ENCODE peak calls at places on chromosomes 12 and 14, in ten cellular contexts. R is AG20443; I is COR-L47; T is NT2/D1; Y is naive thymus-derived CD8-positive, alpha-beta T cell; B is psoas muscle; M is GM06990; D is mesothelial cell of epicardium; S is endodermal cell; H is posterior cingulate gyrus. Z is an unnamed sample.

GRCh38 chr14:93430319-93430801 is 379 bp upstream of the UNC79 start:
- DNase-seq in M (no peak), R (peak), D (peak), H (peak), Y (no peak), T (peak), I (peak), S (peak), B (no peak), Z (no peak)

GRCh38 chr14:34826661-34827060 is 48.5 kb downstream of the BAZ1A start:
- DNase-seq in I (no peak), B (no peak), Y (no peak), D (no peak), M (no peak), R (peak), S (no peak), T (no peak), H (no peak), Z (no peak)

GRCh38 chr12:26188132-26188531 is 7.2 kb upstream of the SSPN start:
- DNase-seq in D (no peak), H (no peak), Y (no peak), I (no peak), M (no peak), R (peak), S (no peak), T (no peak), B (no peak), Z (no peak)

GRCh38 chr14:88476375-88476774 is 78.4 kb downstream of the PTPN21 start:
- DNase-seq in B (no peak), H (no peak), R (no peak), S (no peak), T (no peak), Y (no peak), M (no peak), I (no peak), D (no peak), Z (no peak)

GRCh38 chr12:39300799-39301198 is 142.1 kb downstream of the KIF21A start:
- DNase-seq in B (no peak), Y (no peak), R (no peak), S (no peak), H (no peak), M (no peak), T (no peak), D (no peak), I (no peak), Z (no peak)

GRCh38 chr12:50598321-50598862 is 93.6 kb downstream of the DIP2B start:
- DNase-seq in T (no peak), R (peak), M (no peak), Y (no peak), D (no peak), S (no peak), B (no peak), H (peak), I (no peak), Z (no peak)

GRCh38 chr12:130672122-130672825 is 43.8 kb downstream of the RIMBP2 start:
- DNase-seq in B (no peak), R (no peak), S (no peak), M (no peak), D (no peak), H (no peak), T (no peak), Y (no peak), I (peak), Z (no peak)

GRCh38 chr12:127063339-127064090 is 1203.5 kb upstream of the TMEM132C start:
- DNase-seq in R (no peak), B (no peak), Y (no peak), H (no peak), T (no peak), M (no peak), S (no peak), D (no peak), I (peak), Z (no peak)

GRCh38 chr14:89033756-89034155 is 209.3 kb downstream of the TTC8 start:
- DNase-seq in H (no peak), Y (no peak), R (no peak), D (no peak), B (no peak), I (peak), S (no peak), M (no peak), T (no peak), Z (no peak)

GRCh38 chr12:26668847-26669246 is 164.1 kb downstream of the ITPR2 start:
- DNase-seq in M (no peak), B (no peak), I (no peak), R (no peak), Y (no peak), D (no peak), H (no peak), S (no peak), T (no peak), Z (no peak)

GRCh38 chr14:27528328-27528727 is 930.5 kb upstream of the NOVA1 start:
- DNase-seq in I (peak), M (no peak), B (no peak), S (no peak), T (no peak), D (no peak), Y (no peak), R (no peak), H (no peak), Z (no peak)

GRCh38 chr14:50020799-50021198 is 95.6 kb downstream of the VCPKMT start:
- DNase-seq in I (no peak), Y (no peak), M (no peak), S (no peak), T (no peak), H (no peak), B (no peak), R (no peak), D (no peak), Z (no peak)

GRCh38 chr12:77325505-77325904 is 260.1 kb upstream of the E2F7 start:
- DNase-seq in D (no peak), M (peak), Y (no peak), H (peak), S (peak), B (no peak), I (no peak), R (peak), T (no peak), Z (no peak)

GRCh38 chr12:112936927-112937326 is 1.3 kb upstream of the OAS3 start:
- DNase-seq in Y (no peak), D (no peak), T (no peak), I (no peak), B (no peak), M (no peak), R (no peak), S (no peak), H (no peak), Z (no peak)

GRCh38 chr14:67491741-67492504 is 3.4 kb upstream of the TMEM229B start:
- DNase-seq in I (peak), M (no peak), H (no peak), T (no peak), D (no peak), R (no peak), S (peak), B (no peak), Y (no peak), Z (no peak)

GRCh38 chr12:56699020-56699661 is 11.1 kb upstream of the PTGES3 start:
- DNase-seq in Y (no peak), R (no peak), I (no peak), T (no peak), D (no peak), H (no peak), B (no peak), M (no peak), S (no peak), Z (no peak)

GRCh38 chr12:116060765-116061164 is 216.7 kb downstream of the MED13L start:
- DNase-seq in B (no peak), T (no peak), H (no peak), I (no peak), Y (peak), D (no peak), S (no peak), R (no peak), M (peak), Z (no peak)

GRCh38 chr12:54358620-54358944 is 5.7 kb downstream of the GPR84 start:
- DNase-seq in S (no peak), H (no peak), B (no peak), D (no peak), I (no peak), Y (no peak), T (no peak), M (no peak), R (no peak), Z (no peak)

GRCh38 chr14:102945346-102946130 is 23.1 kb downstream of the AMN start:
- DNase-seq in D (no peak), T (no peak), B (no peak), Y (no peak), S (no peak), R (no peak), I (no peak), M (no peak), H (no peak), Z (no peak)

GRCh38 chr12:51293693-51294092 is 23.5 kb upstream of the SMAGP start:
- DNase-seq in R (no peak), T (no peak), I (no peak), B (no peak), H (no peak), Y (no peak), D (no peak), M (no peak), S (no peak), Z (no peak)

GRCh38 chr12:66087365-66087943 is 43.1 kb downstream of the LLPH start:
- DNase-seq in B (peak), R (peak), I (no peak), M (no peak), Y (peak), S (peak), D (peak), H (peak), T (peak), Z (peak)

GRCh38 chr14:94161979-94162378 is 12.1 kb upstream of the PPP4R4 start:
- DNase-seq in R (no peak), B (no peak), T (no peak), D (no peak), S (no peak), Y (no peak), H (no peak), I (no peak), M (no peak), Z (no peak)

GRCh38 chr12:42761601-42762350 is 172.2 kb upstream of the PRICKLE1 start:
- DNase-seq in B (no peak), R (peak), T (no peak), S (no peak), I (no peak), H (no peak), Y (no peak), D (no peak), M (no peak), Z (no peak)

GRCh38 chr14:71271166-71271945 is 364.1 kb downstream of the PCNX1 start:
- DNase-seq in I (no peak), D (no peak), H (no peak), S (no peak), B (no peak), T (no peak), M (no peak), Y (no peak), R (no peak), Z (no peak)

GRCh38 chr14:104968153-104968527 is 10.0 kb downstream of the AHNAK2 start:
- DNase-seq in S (peak), H (no peak), T (no peak), M (no peak), I (no peak), D (no peak), R (peak), B (peak), Y (no peak), Z (no peak)

GRCh38 chr14:50620341-50620740 is 47.8 kb downstream of the SAV1 start:
- DNase-seq in T (no peak), I (no peak), D (no peak), B (no peak), Y (no peak), S (no peak), M (no peak), H (no peak), R (no peak), Z (no peak)

GRCh38 chr12:31605531-31605930 is 14.6 kb upstream of the DENND5B start:
- DNase-seq in H (no peak), B (no peak), S (no peak), T (no peak), D (no peak), R (no peak), M (no peak), Y (no peak), I (no peak), Z (no peak)

GRCh38 chr12:128727999-128728398 is 95.8 kb downstream of the SLC15A4 start:
- DNase-seq in I (no peak), T (no peak), D (no peak), H (no peak), B (no peak), S (no peak), M (no peak), Y (no peak), R (no peak), Z (no peak)

Z was measured in effector CD4-positive, alpha-beta T cell.